ENCODE peak calls at places on chromosomes 13 and 19, in ten cellular contexts. R is AG10803, Y is lower leg skin, G is body of pancreas, S is stomach, L is thyroid gland, E is mammary epithelial cell, P is thoracic aorta, C is progenitor cell of endocrine pancreas, O is GM13976. H is an unnamed sample.

GRCh38 chr19:4059931-4060620 is 6.6 kb downstream of the ZBTB7A start:
- DNase-seq in Y (peak), S (peak), L (no peak), R (peak), C (no peak), P (no peak), E (peak), O (peak), G (peak), H (no peak)

GRCh38 chr13:66138172-66138811 is 1091.8 kb downstream of the PCDH9 start:
- DNase-seq in L (no peak), O (no peak), C (no peak), S (no peak), R (no peak), P (no peak), Y (no peak), E (no peak), G (no peak), H (peak)

GRCh38 chr19:38917921-38918491 is 6.0 kb upstream of the CCER2 start:
- DNase-seq in P (no peak), R (no peak), C (no peak), L (no peak), E (no peak), S (no peak), O (no peak), Y (no peak), G (no peak), H (no peak)

GRCh38 chr13:114077121-114077937 is 55.1 kb downstream of the RASA3 start:
- DNase-seq in R (no peak), G (no peak), E (no peak), O (no peak), L (no peak), Y (peak), S (no peak), C (no peak), P (no peak), H (no peak)

GRCh38 chr19:49809155-49809986 is 3.7 kb downstream of the FUZ start:
- DNase-seq in R (peak), C (peak), G (peak), L (peak), S (peak), Y (peak), P (no peak), O (no peak), E (no peak), H (peak)

GRCh38 chr19:4889034-4889825 is 13.5 kb downstream of the ARRDC5 start:
- DNase-seq in G (no peak), C (no peak), E (peak), P (no peak), Y (no peak), R (peak), S (no peak), L (no peak), O (no peak), H (no peak)

GRCh38 chr19:4732680-4733114 is 9.1 kb upstream of the DPP9 start:
- DNase-seq in L (peak), Y (no peak), R (peak), E (peak), C (peak), O (peak), S (peak), P (no peak), G (peak), H (peak)

GRCh38 chr19:29923653-29924052 is 18.4 kb upstream of the URI1 start:
- DNase-seq in C (no peak), L (no peak), O (no peak), E (no peak), R (no peak), G (no peak), S (no peak), P (no peak), Y (no peak), H (no peak)

GRCh38 chr13:80334582-80335260 is 6.2 kb downstream of the SPRY2 start:
- DNase-seq in Y (no peak), E (peak), O (no peak), C (no peak), P (no peak), S (no peak), G (no peak), R (no peak), L (no peak), H (no peak)

GRCh38 chr19:11020982-11021759 is 60.3 kb downstream of the SMARCA4 start:
- DNase-seq in C (no peak), L (no peak), E (no peak), O (no peak), G (no peak), Y (no peak), R (no peak), S (no peak), P (no peak), H (no peak)

GRCh38 chr13:108508263-108508662 is 121.1 kb upstream of the MYO16 start:
- DNase-seq in L (no peak), P (no peak), C (no peak), Y (no peak), G (no peak), R (no peak), E (no peak), S (no peak), O (peak), H (no peak)

GRCh38 chr19:45443462-45444317 is 20.0 kb upstream of the ERCC1 start:
- DNase-seq in G (peak), R (peak), S (peak), O (peak), L (peak), Y (peak), E (peak), C (peak), P (peak), H (peak)

GRCh38 chr19:10353793-10354391 is 14.5 kb upstream of the ICAM3 start:
- DNase-seq in S (no peak), Y (no peak), C (peak), P (no peak), E (no peak), O (peak), G (peak), L (peak), R (no peak), H (no peak)

GRCh38 chr19:1602091-1602707 is 3.1 kb downstream of the UQCR11 start:
- DNase-seq in L (no peak), O (no peak), Y (no peak), P (no peak), E (no peak), R (no peak), G (no peak), C (no peak), S (no peak), H (no peak)

GRCh38 chr13:30617315-30618185 is at the start of gene USPL1:
- DNase-seq in R (peak), S (peak), L (peak), Y (peak), E (peak), O (peak), G (peak), C (peak), P (peak), H (peak)
- TF ChIP-seq CTCF in R (no peak), S (no peak), L (peak), Y (peak), E (no peak), O (no peak), G (peak), C (peak), P (peak), H (no peak)

GRCh38 chr19:7488736-7489353 is at the start of gene PEX11G:
- DNase-seq in O (peak), L (peak), P (peak), C (peak), E (peak), Y (peak), G (peak), S (peak), R (peak), H (peak)
- TF ChIP-seq CTCF in O (no peak), L (no peak), P (no peak), C (no peak), E (no peak), Y (no peak), G (no peak), S (no peak), R (no peak), H (no peak)

GRCh38 chr19:12800873-12801465 is 631 bp downstream of the PRDX2 start:
- DNase-seq in L (peak), Y (peak), P (no peak), O (no peak), G (peak), S (no peak), R (no peak), E (no peak), C (no peak), H (no peak)
- TF ChIP-seq CTCF in L (no peak), Y (no peak), P (no peak), O (no peak), G (no peak), S (no peak), R (no peak), E (no peak), C (no peak), H (no peak)

GRCh38 chr19:17725422-17726078 is 6.3 kb downstream of the MAP1S start:
- DNase-seq in S (no peak), Y (no peak), P (no peak), C (no peak), L (no peak), E (no peak), G (no peak), R (no peak), O (peak), H (no peak)
- TF ChIP-seq CTCF in S (no peak), Y (no peak), P (no peak), C (peak), L (no peak), E (peak), G (no peak), R (peak), O (peak), H (peak)

DNA sequence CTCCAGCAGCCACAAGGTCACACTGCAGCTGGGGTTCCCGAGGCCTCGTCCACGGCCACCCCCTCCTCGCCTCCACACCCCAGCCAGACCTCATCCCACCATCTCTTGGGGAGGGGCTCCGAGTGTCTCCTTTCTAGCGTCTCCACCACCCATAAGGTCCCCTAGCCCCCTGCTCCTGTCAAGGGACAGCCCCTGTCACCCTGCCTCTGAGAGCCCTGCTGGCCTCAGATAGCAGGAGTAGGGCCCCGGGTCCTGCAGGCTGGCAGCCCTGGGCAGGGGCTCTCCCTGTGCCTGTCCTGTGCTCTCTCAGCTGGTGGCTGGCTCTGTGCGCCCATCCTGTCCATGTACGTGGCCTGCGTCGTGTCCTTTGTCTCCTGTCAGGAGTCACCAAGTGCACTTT is 17.0 kb downstream of the COMP start:
- DNase-seq in G (no peak), O (no peak), C (no peak), Y (no peak), E (no peak), L (no peak), S (no peak), R (no peak), P (no peak), H (no peak)
- TF ChIP-seq CTCF in G (no peak), O (no peak), C (no peak), Y (no peak), E (no peak), L (no peak), S (no peak), R (no peak), P (no peak), H (no peak)

H was measured in GM20000.